ENCODE peak calls at places on chromosomes 2 and 18, in nine cellular contexts. X is stimulated activated CD8-positive, alpha-beta memory T cell treated with anti-CD3 and anti-CD28 coated beads, Interleukin-7, amount 100 ng/mL, for 24 hours; C is left ventricle myocardium inferior; T is stimulated activated CD4-positive, alpha-beta T cell treated with anti-CD3 and anti-CD28 coated beads, Interleukin-4, amount 100 ng/mL, for 1 hour; A is GM13976; B is sciatic nerve; Q is fibroblast of the conjunctiva; N is cardiac muscle cell; L is spleen. V is an unnamed sample.

GRCh38 chr2:69620870-69621269 is 22.7 kb downstream of the AAK1 start:
- DNase-seq in X (no peak), C (no peak), T (no peak), A (no peak), B (no peak), Q (no peak), N (no peak), L (no peak), V (no peak)

GRCh38 chr18:3836937-3837336 is 387.0 kb downstream of the TGIF1 start:
- DNase-seq in X (no peak), C (no peak), T (no peak), A (no peak), B (no peak), Q (no peak), N (no peak), L (no peak), V (no peak)

GRCh38 chr2:202718614-202719013 is 83.8 kb downstream of the FAM117B start:
- DNase-seq in X (no peak), C (no peak), T (no peak), A (no peak), B (no peak), Q (no peak), N (no peak), L (no peak), V (no peak)

GRCh38 chr2:233059797-233060499 is at the start of gene INPP5D:
- DNase-seq in X (no peak), C (peak; percentile 36), T (peak; percentile 63), A (peak; percentile 85), B (peak; percentile 64), Q (no peak), N (no peak), L (peak; percentile 95), V (peak; percentile 65)

GRCh38 chr2:119430023-119430498 is 1.6 kb upstream of the TMEM37 start:
- DNase-seq in X (no peak), C (no peak), T (no peak), A (no peak), B (no peak), Q (no peak), N (no peak), L (no peak), V (no peak)

GRCh38 chr2:49753344-49753930 is 599.1 kb upstream of the FSHR start:
- DNase-seq in X (no peak), C (no peak), T (no peak), A (no peak), B (no peak), Q (no peak), N (no peak), L (no peak), V (no peak)

GRCh38 chr2:155372969-155373368 is 674.5 kb downstream of the KCNJ3 start:
- DNase-seq in X (no peak), C (no peak), T (no peak), A (no peak), B (no peak), Q (no peak), N (peak; percentile 15), L (no peak), V (no peak)

GRCh38 chr2:224417361-224417729 is 15.4 kb upstream of the FAM124B start:
- DNase-seq in X (no peak), C (no peak), T (no peak), A (no peak), B (no peak), Q (no peak), N (no peak), L (no peak), V (no peak)

GRCh38 chr2:201579536-201579935 is 63.8 kb downstream of the TMEM237 start:
- DNase-seq in X (no peak), C (no peak), T (no peak), A (no peak), B (no peak), Q (no peak), N (no peak), L (no peak), V (no peak)

GRCh38 chr2:2331905-2332280 is 818 bp upstream of the MYT1L start:
- DNase-seq in X (no peak), C (no peak), T (no peak), A (no peak), B (no peak), Q (no peak), N (peak; percentile 5), L (no peak), V (no peak)